ENCODE peak calls at places on chromosome 13, in six cellular contexts. W is brain microvascular endothelial cell, Y is adrenal gland, M is lower lobe of right lung, Z is bronchial epithelial cell, R is hepatocyte. E is an unnamed sample.

GRCh38 chr13:26420282-26420960 is 137.1 kb upstream of the WASF3 start:
- DNase-seq in W (no peak), Y (no peak), M (no peak), Z (no peak), R (no peak), E (no peak)

GRCh38 chr13:28012383-28012782 is 23.9 kb upstream of the URAD start:
- DNase-seq in W (no peak), Y (no peak), M (no peak), Z (peak; percentile 47), R (no peak), E (no peak)

GRCh38 chr13:100423375-100423774 is 165.2 kb downstream of the GGACT start:
- DNase-seq in W (no peak), Y (no peak), M (no peak), Z (peak; percentile 65), R (no peak), E (no peak)

GRCh38 chr13:27349458-27349857 is 75.0 kb upstream of the GTF3A start:
- DNase-seq in W (peak; percentile 46), Y (no peak), M (no peak), Z (no peak), R (no peak), E (no peak)

GRCh38 chr13:108322206-108322824 is 52.8 kb downstream of the TNFSF13B start:
- DNase-seq in W (peak; percentile 22), Y (no peak), M (no peak), Z (peak; percentile 47), R (peak; percentile 69), E (no peak)

GRCh38 chr13:95677564-95678386 is 836 bp downstream of the DNAJC3 start:
- DNase-seq in W (no peak), Y (no peak), M (no peak), Z (peak; percentile 32), R (peak; percentile 25), E (no peak)

GRCh38 chr13:111183959-111184684 is 69.0 kb downstream of the ARHGEF7 start:
- DNase-seq in W (no peak), Y (no peak), M (no peak), Z (no peak), R (no peak), E (no peak)

GRCh38 chr13:60329221-60329983 is 67.6 kb upstream of the TDRD3 start:
- DNase-seq in W (peak; percentile 43), Y (no peak), M (peak; percentile 48), Z (peak; percentile 23), R (peak; percentile 67), E (peak; percentile 57)

GRCh38 chr13:29684441-29684840 is 89.0 kb upstream of the SLC7A1 start:
- DNase-seq in W (no peak), Y (no peak), M (no peak), Z (peak; percentile 77), R (no peak), E (no peak)

GRCh38 chr13:50676602-50677001 is 166.9 kb downstream of the DLEU7 start:
- DNase-seq in W (peak; percentile 89), Y (peak; percentile 52), M (no peak), Z (peak; percentile 75), R (peak; percentile 47), E (peak; percentile 62)

GRCh38 chr13:25267715-25268114 is 19.6 kb downstream of the MTMR6 start:
- DNase-seq in W (no peak), Y (no peak), M (no peak), Z (no peak), R (no peak), E (no peak)
- TF ChIP-seq CTCF in W (peak; percentile 47), Y (no peak), M (peak; percentile 22), Z (peak; percentile 7), R (no peak), E (peak; percentile 44)

GRCh38 chr13:49053215-49053614 is 77.5 kb downstream of the FNDC3A start:
- DNase-seq in W (no peak), Y (no peak), M (no peak), Z (peak; percentile 39), R (no peak), E (no peak)
- H3K4me3 ChIP-seq in W (no peak overlapping the region), Y (no peak overlapping the region), M (no peak overlapping the region), Z (no peak overlapping the region), R (no peak overlapping the region), E (no peak overlapping the region)

DNA sequence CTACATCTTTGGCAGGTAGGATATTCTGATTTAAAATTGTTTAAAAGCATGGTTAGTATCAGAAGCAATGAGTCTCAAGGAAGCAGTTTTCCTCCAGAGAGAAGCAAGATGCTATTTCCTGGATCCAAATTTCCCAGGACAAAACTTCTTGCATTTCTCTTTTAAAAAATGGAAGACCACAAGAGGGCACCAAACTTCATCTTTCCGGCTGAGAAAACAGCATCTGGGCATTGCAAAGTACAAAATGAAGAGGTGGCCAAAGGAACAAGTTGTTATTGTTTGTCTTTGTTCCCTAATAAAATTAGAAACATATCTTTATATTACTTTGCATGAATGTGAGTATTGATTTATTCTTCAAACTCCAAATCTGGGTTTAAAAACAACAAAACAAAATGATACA is 60.0 kb upstream of the LRCH1 start:
- DNase-seq in W (peak; percentile 31), Y (no peak), M (no peak), Z (peak; percentile 30), R (peak; percentile 70), E (no peak)
- TF ChIP-seq CTCF in W (peak; percentile 64), Y (peak; percentile 34), M (peak; percentile 68), Z (peak; percentile 54), R (peak; percentile 85), E (peak; percentile 58)

DNA sequence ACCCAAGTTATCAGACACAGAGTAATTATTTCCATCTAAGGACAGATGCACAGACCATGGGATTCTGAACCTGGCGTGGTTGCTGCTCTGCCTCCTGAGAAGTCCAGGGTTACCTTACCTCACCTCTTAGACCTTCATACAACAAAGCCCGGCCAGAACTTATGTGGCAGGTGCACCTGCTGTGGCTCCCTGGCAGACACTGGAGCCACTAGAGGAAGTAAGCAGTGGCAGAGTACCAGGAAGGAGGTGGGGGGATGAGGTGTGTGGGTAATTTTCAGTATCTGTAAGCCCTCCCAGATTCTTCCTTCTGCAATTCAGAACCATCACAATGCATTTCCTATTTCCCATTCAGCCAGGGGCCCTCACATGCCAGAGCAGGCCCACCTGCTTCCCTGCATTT is 106.1 kb upstream of the DOCK9 start:
- DNase-seq in W (no peak), Y (no peak), M (no peak), Z (no peak), R (no peak), E (no peak)
- H3K4me3 ChIP-seq in W (no peak overlapping the region), Y (no peak overlapping the region), M (no peak overlapping the region), Z (no peak overlapping the region), R (no peak overlapping the region), E (no peak overlapping the region)

GRCh38 chr13:113000575-113000974 is 31.6 kb downstream of the MCF2L start:
- DNase-seq in W (no peak), Y (no peak), M (no peak), Z (no peak), R (no peak), E (no peak)

GRCh38 chr13:113004126-113004525 is 35.1 kb downstream of the MCF2L start:
- DNase-seq in W (no peak), Y (no peak), M (peak; percentile 30), Z (no peak), R (no peak), E (no peak)

GRCh38 chr13:113002891-113003290 is 33.9 kb downstream of the MCF2L start:
- DNase-seq in W (no peak), Y (no peak), M (no peak), Z (no peak), R (no peak), E (no peak)

GRCh38 chr13:113001251-113002140 is 32.5 kb downstream of the MCF2L start:
- DNase-seq in W (peak; percentile 5), Y (no peak), M (peak; percentile 74), Z (no peak), R (peak; percentile 83), E (peak; percentile 43)

GRCh38 chr13:113002206-113002821 is 33.3 kb downstream of the MCF2L start:
- DNase-seq in W (no peak), Y (no peak), M (no peak), Z (no peak), R (peak; percentile 60), E (peak; percentile 7)
- TF ChIP-seq CTCF in W (peak; percentile 43), Y (no peak), M (peak; percentile 24), Z (peak; percentile 22), R (peak; percentile 45), E (peak; percentile 68)

GRCh38 chr13:83881917-83882625 is at the start of gene SLITRK1:
- DNase-seq in W (peak; percentile 41), Y (peak; percentile 34), M (peak; percentile 47), Z (peak; percentile 14), R (peak; percentile 80), E (peak; percentile 59)
- H3K4me3 ChIP-seq in W (peak within 1 kb of the TSS; percentile 47), Y (no peak within 1 kb of the TSS), M (no peak within 1 kb of the TSS), Z (no peak within 1 kb of the TSS), R (no peak within 1 kb of the TSS), E (peak within 1 kb of the TSS; percentile 55)

GRCh38 chr13:33070713-33071112 is 54.5 kb downstream of the KL start:
- DNase-seq in W (no peak), Y (no peak), M (no peak), Z (peak; percentile 68), R (no peak), E (no peak)

GRCh38 chr13:33066329-33066728 is 50.1 kb downstream of the KL start:
- DNase-seq in W (no peak), Y (no peak), M (no peak), Z (no peak), R (no peak), E (no peak)

GRCh38 chr13:33072282-33072681 is 56.1 kb downstream of the KL start:
- DNase-seq in W (no peak), Y (no peak), M (no peak), Z (no peak), R (no peak), E (no peak)

GRCh38 chr13:33072759-33073158 is 56.5 kb downstream of the KL start:
- DNase-seq in W (no peak), Y (no peak), M (no peak), Z (no peak), R (no peak), E (no peak)

DNA sequence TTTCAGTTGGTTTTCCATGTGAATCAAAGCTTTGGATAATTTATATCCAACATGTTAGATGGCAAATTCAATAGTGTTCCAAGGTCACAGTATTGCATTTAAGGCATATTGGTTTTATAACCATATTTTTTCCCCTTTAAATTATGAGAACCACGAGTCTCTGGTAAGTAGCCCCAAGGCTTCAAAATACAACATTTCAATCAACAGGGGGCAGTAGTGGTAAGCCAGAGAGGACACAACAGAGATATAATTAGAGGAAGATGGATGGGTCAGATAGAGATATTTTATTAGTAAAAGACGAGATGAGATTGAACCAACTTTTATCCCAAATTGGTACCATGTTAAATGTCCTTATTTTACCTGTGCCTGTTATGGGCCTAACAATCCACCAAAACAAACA is 53.1 kb downstream of the KL start:
- DNase-seq in W (no peak), Y (no peak), M (no peak), Z (no peak), R (no peak), E (no peak)
- TF ChIP-seq CTCF in W (no peak), Y (peak; percentile 16), M (peak; percentile 25), Z (peak; percentile 20), R (no peak), E (no peak)

E was measured in retinal pigment epithelial cell.